ENCODE peak calls at places on chromosomes 13 and 19, in six cellular contexts. V is heart right ventricle, W is cardiac fibroblast, Z is fibroblast of the aortic adventitia, L is PC-3, U is body of pancreas. C is an unnamed sample.

GRCh38 chr19:49335071-49335783 is at the start of gene CD37:
- DNase-seq in V (no peak), W (no peak), Z (no peak), L (no peak), U (no peak), C (no peak)

GRCh38 chr13:68727165-68727564 is 1380.5 kb upstream of the ATXN8OS start:
- DNase-seq in V (no peak), W (no peak), Z (no peak), L (peak; percentile 46), U (no peak), C (no peak)

GRCh38 chr19:12665281-12665573 is 1.3 kb downstream of the MAN2B1 start:
- DNase-seq in V (peak; percentile 44), W (no peak), Z (no peak), L (no peak), U (no peak), C (no peak)

GRCh38 chr13:98944336-98944735 is 33.5 kb downstream of the DOCK9 start:
- DNase-seq in V (no peak), W (no peak), Z (peak; percentile 21), L (no peak), U (no peak), C (peak; percentile 18)

GRCh38 chr19:44303976-44304568 is 753 bp downstream of the ZNF235 start:
- DNase-seq in V (no peak), W (no peak), Z (no peak), L (peak; percentile 26), U (no peak), C (peak; percentile 45)

GRCh38 chr19:15252398-15253018 is 20.3 kb upstream of the EPHX3 start:
- DNase-seq in V (no peak), W (peak; percentile 69), Z (peak; percentile 46), L (no peak), U (no peak), C (peak; percentile 76)

GRCh38 chr19:6466526-6467248 is 2.6 kb downstream of the CRB3 start:
- DNase-seq in V (no peak), W (no peak), Z (no peak), L (no peak), U (no peak), C (no peak)

GRCh38 chr19:12295191-12295590 is 508 bp upstream of the ZNF44 start:
- DNase-seq in V (no peak), W (no peak), Z (no peak), L (no peak), U (no peak), C (no peak)

GRCh38 chr19:38514812-38515633 is 81.5 kb downstream of the RYR1 start:
- DNase-seq in V (peak; percentile 32), W (peak; percentile 65), Z (peak; percentile 46), L (peak; percentile 69), U (peak; percentile 71), C (peak; percentile 33)

GRCh38 chr13:73273737-73274136 is 214.9 kb downstream of the KLF5 start:
- DNase-seq in V (no peak), W (peak; percentile 60), Z (peak; percentile 76), L (peak; percentile 27), U (no peak), C (peak; percentile 91)

GRCh38 chr13:23867027-23867491 is 22.1 kb downstream of the MIPEP start:
- DNase-seq in V (no peak), W (peak; percentile 33), Z (peak; percentile 22), L (peak; percentile 64), U (no peak), C (peak; percentile 31)

DNA sequence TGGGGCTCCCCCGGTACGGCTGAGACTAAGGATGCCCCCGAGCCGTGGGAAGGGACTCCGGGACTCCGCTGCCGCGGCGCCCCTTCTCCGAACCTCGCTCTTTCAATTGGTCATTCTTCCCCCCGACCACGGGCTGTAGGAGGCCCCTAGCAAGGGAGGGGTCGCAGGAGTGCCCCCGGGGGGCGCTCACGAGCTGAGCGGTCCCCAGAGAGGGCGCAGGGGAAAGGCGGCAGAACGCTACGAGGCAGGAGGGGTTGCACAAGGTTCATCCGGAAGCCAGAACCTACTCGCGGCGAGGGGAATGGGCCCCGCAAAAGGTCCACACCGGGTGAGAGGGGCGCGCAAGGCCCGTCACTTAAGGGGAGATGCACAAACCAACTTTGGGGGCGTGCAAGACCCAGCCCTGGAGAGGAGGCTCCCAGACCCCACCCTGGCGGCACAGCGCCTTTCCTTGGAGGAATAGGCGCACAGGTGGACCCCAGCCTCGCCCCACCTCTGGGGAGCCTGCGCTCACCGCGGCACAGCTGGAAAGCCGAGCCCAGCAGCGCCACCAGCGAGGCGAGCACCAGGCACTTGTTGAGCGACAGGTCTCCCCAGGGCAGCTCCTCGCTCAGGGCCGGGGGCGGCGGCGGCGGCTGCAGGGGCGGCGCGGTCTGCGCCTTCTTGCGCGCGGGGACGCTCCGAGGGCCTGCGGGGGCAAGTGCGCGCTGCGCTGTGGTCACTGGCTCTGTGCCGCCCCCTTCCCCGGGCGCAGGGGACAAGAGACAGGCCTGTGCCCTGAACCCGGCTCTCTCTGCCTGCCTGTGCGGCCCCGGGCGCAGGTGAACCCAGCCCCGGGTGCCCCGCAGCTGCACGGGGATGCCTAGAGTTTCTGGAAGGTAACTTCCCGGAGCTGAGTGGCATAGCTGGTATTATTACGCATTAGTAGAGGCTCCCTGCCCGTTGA is 2.8 kb downstream of the JSRP1 start:
- DNase-seq in V (no peak), W (no peak), Z (no peak), L (no peak), U (no peak), C (no peak)
- TF ChIP-seq CTCF in V (peak; percentile 23), W (no peak), Z (peak; percentile 16), L (peak; percentile 25), U (no peak), C (no peak)

DNA sequence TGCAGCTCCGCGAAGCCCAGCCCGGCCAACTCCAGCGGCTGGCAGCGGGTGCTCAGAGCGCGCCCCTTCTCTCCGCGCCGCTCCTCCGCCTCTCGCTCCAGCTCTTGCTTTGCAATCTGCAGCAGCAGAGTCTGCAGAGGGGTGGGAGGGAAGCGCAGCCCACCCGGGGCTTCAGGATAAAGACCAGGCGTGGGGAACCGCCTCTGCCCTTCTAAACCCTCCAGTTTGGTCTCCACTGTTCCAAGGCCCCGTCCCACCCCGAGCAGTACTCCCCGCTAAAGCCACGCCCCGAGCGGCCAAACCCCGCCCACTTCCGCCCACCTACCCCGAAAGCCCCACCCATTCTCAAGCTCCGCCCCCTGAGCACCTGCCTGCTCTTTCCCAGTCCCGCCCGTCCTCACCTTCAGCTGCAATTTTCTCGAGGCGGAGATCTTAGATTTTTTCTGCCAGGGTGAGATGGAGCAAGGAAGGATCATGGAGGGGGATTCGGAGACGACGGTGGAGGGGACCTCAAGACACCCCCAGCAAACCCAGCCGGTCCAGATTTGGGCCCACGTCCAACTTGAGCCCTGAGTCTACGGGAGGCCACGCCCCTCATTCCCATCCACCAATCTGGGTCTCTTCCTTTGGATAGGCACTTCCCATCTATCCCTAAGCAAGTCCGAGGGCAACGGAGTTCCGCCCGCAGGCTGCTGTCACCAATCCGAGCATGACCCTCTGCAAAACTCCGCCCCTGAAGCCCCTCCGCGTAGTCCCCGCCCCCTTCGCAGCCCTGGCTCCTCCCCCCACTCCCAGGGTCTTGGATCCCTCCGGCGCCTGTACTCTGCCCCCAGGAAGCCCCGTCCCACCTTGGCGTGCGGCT is 1.1 kb downstream of the TNNI3 start:
- DNase-seq in V (peak; percentile 70), W (peak; percentile 52), Z (peak; percentile 55), L (peak; percentile 78), U (peak; percentile 46), C (no peak)
- H3K4me3 ChIP-seq in V (peak overlapping the region; percentile 43), W (peak overlapping the region; percentile 3), Z (no peak overlapping the region), L (peak overlapping the region; percentile 68), U (no peak overlapping the region), C (no peak overlapping the region)

DNA sequence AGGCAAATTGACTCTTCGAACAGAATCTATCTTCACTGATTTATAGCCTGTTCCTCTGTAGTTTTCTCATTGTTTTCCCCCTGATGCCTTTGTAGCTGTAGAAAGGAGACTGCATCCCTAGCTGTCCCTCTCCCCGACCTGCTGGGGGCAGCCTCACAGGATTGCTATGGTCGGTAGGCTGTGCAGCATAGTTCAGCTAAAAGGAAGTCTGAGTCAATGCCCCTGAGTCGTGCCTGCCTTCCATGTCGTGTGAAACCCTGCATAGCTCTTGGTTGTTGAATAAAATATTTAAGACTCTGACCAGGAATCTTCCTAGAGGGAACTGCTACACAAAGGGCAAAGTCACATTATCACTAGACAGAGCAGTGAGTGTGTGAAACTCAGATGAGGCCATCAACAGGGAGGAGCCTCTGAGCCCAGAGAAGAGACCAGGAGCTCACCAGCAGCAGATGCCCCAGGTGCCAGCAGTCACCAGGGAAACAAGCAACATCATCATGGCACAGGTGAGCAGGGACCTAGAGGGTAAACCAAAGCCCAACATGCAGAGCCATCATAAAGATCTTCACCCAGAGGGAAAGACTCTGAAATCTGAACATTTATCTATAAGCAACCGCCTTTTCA is 108.4 kb upstream of the NBEA start:
- DNase-seq in V (no peak), W (no peak), Z (no peak), L (peak; percentile 53), U (no peak), C (peak; percentile 20)
- TF ChIP-seq CTCF in V (no peak), W (no peak), Z (no peak), L (peak; percentile 55), U (no peak), C (peak; percentile 12)

GRCh38 chr19:9621156-9622037 is at the start of gene ZNF561:
- DNase-seq in V (peak; percentile 89), W (peak; percentile 91), Z (peak; percentile 93), L (peak; percentile 79), U (peak; percentile 85), C (peak; percentile 87)

GRCh38 chr19:9620842-9621155 is 233 bp downstream of the ZNF561 start:
- DNase-seq in V (no peak), W (no peak), Z (no peak), L (no peak), U (no peak), C (no peak)

DNA sequence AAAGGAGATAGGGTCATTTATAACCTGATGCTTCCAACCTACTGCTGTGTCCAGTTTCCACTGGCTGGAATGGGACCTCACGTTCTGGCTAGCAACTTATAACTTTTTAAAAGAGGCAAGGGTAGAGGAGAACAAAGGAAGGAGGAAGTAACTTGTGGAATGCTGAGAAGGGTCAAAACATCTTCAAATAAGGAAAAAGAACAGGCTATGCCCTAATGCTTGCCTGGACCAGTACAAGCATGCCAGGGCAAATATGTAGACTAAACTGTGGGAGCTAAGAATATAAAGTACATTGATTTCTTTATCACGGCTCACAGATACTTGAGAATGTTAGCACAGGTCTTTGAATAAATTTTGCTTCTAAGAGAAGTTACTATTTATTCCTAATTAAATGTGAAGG is 1.5 kb upstream of the ZNF561 start:
- DNase-seq in V (no peak), W (no peak), Z (peak; percentile 18), L (no peak), U (no peak), C (peak; percentile 3)
- H3K4me3 ChIP-seq in V (no peak overlapping the region), W (no peak overlapping the region), Z (no peak overlapping the region), L (no peak overlapping the region), U (no peak overlapping the region), C (no peak overlapping the region)

GRCh38 chr19:3671680-3672574 is 28.3 kb downstream of the PIP5K1C start:
- DNase-seq in V (no peak), W (peak; percentile 36), Z (peak; percentile 25), L (no peak), U (no peak), C (no peak)
- TF ChIP-seq CTCF in V (peak; percentile 49), W (peak; percentile 11), Z (peak; percentile 13), L (no peak), U (no peak), C (no peak)

GRCh38 chr19:3931041-3931440 is 1.8 kb upstream of the NMRK2 start:
- DNase-seq in V (peak; percentile 73), W (no peak), Z (no peak), L (no peak), U (peak; percentile 56), C (no peak)

GRCh38 chr19:3936506-3937442 is 3.9 kb downstream of the NMRK2 start:
- DNase-seq in V (no peak), W (no peak), Z (no peak), L (no peak), U (no peak), C (no peak)

GRCh38 chr19:3932931-3933810 is at the start of gene NMRK2:
- DNase-seq in V (peak; percentile 54), W (no peak), Z (no peak), L (no peak), U (no peak), C (no peak)
- H3K4me3 ChIP-seq in V (peak within 1 kb of the TSS; percentile 44), W (no peak within 1 kb of the TSS), Z (no peak within 1 kb of the TSS), L (no peak within 1 kb of the TSS), U (no peak within 1 kb of the TSS), C (no peak within 1 kb of the TSS)